ENCODE peak calls at places on chromosome 12, in four cellular contexts. One of them, this sample, is unnamed.

GRCh38 chr12:78470354-78471195 is 394.0 kb upstream of the SYT1 start:
- DNase-seq in hepatocyte: peak
- DNase-seq in astrocyte of the spinal cord: peak
- DNase-seq in AG08396: peak
- DNase-seq in this sample: peak

GRCh38 chr12:78759387-78759786 is 105.2 kb upstream of the SYT1 start:
- DNase-seq in hepatocyte: peak
- DNase-seq in astrocyte of the spinal cord: peak
- DNase-seq in AG08396: peak
- DNase-seq in this sample: peak

GRCh38 chr12:7667025-7667575 is 1.4 kb upstream of the APOBEC1 start:
- DNase-seq in hepatocyte: no peak
- DNase-seq in astrocyte of the spinal cord: no peak
- DNase-seq in AG08396: peak
- DNase-seq in this sample: peak

GRCh38 chr12:1660304-1661187 is 30.3 kb upstream of the ADIPOR2 start:
- DNase-seq in hepatocyte: peak
- DNase-seq in astrocyte of the spinal cord: no peak
- DNase-seq in AG08396: no peak
- DNase-seq in this sample: no peak

GRCh38 chr12:68630050-68630449 is 19.4 kb downstream of the RAP1B start:
- DNase-seq in hepatocyte: no peak
- DNase-seq in astrocyte of the spinal cord: no peak
- DNase-seq in AG08396: no peak
- DNase-seq in this sample: no peak

GRCh38 chr12:130070017-130070653 is 92.1 kb upstream of the FZD10 start:
- DNase-seq in hepatocyte: no peak
- DNase-seq in astrocyte of the spinal cord: no peak
- DNase-seq in AG08396: no peak
- DNase-seq in this sample: no peak

GRCh38 chr12:88309546-88309945 is 167.4 kb downstream of the TMTC3 start:
- DNase-seq in hepatocyte: no peak
- DNase-seq in astrocyte of the spinal cord: peak
- DNase-seq in AG08396: no peak
- DNase-seq in this sample: peak

GRCh38 chr12:65881965-65882413 is 57.7 kb downstream of the HMGA2 start:
- DNase-seq in hepatocyte: peak
- DNase-seq in astrocyte of the spinal cord: peak
- DNase-seq in AG08396: no peak
- DNase-seq in this sample: peak

GRCh38 chr12:1630827-1631591 is 2.0 kb downstream of the WNT5B start:
- DNase-seq in hepatocyte: peak
- DNase-seq in astrocyte of the spinal cord: peak
- DNase-seq in AG08396: no peak
- DNase-seq in this sample: no peak

GRCh38 chr12:55933158-55933798 is 2.3 kb downstream of the DGKA start:
- DNase-seq in hepatocyte: no peak
- DNase-seq in astrocyte of the spinal cord: no peak
- DNase-seq in AG08396: peak
- DNase-seq in this sample: peak

GRCh38 chr12:97927991-97928390 is 465.4 kb downstream of the RMST start:
- DNase-seq in hepatocyte: no peak
- DNase-seq in astrocyte of the spinal cord: no peak
- DNase-seq in AG08396: no peak
- DNase-seq in this sample: peak

GRCh38 chr12:4478933-4479332 is 33.3 kb upstream of the FGF6 start:
- DNase-seq in hepatocyte: no peak
- DNase-seq in astrocyte of the spinal cord: no peak
- DNase-seq in AG08396: no peak
- DNase-seq in this sample: no peak

GRCh38 chr12:75699251-75699650 is 187.8 kb upstream of the KRR1 start:
- DNase-seq in hepatocyte: no peak
- DNase-seq in astrocyte of the spinal cord: no peak
- DNase-seq in AG08396: no peak
- DNase-seq in this sample: no peak

GRCh38 chr12:2886768-2887450 is 3.8 kb upstream of the TULP3 start:
- DNase-seq in hepatocyte: no peak
- DNase-seq in astrocyte of the spinal cord: no peak
- DNase-seq in AG08396: no peak
- DNase-seq in this sample: no peak

GRCh38 chr12:109115758-109116610 is at the start of gene ACACB:
- DNase-seq in hepatocyte: peak
- DNase-seq in astrocyte of the spinal cord: no peak
- DNase-seq in AG08396: no peak
- DNase-seq in this sample: no peak

GRCh38 chr12:66319266-66319954 is 17.1 kb downstream of the HELB start:
- DNase-seq in hepatocyte: no peak
- DNase-seq in astrocyte of the spinal cord: no peak
- DNase-seq in AG08396: no peak
- DNase-seq in this sample: no peak

GRCh38 chr12:5780536-5780935 is 164.5 kb downstream of the ANO2 start:
- DNase-seq in hepatocyte: no peak
- DNase-seq in astrocyte of the spinal cord: no peak
- DNase-seq in AG08396: no peak
- DNase-seq in this sample: no peak

GRCh38 chr12:92696240-92696639 is 6.5 kb upstream of the PLEKHG7 start:
- DNase-seq in hepatocyte: no peak
- DNase-seq in astrocyte of the spinal cord: peak
- DNase-seq in AG08396: peak
- DNase-seq in this sample: peak

GRCh38 chr12:128609861-128610260 is 213.9 kb downstream of the SLC15A4 start:
- DNase-seq in hepatocyte: no peak
- DNase-seq in astrocyte of the spinal cord: no peak
- DNase-seq in AG08396: no peak
- DNase-seq in this sample: no peak

GRCh38 chr12:39102474-39103209 is 197.3 kb upstream of the CPNE8 start:
- DNase-seq in hepatocyte: no peak
- DNase-seq in astrocyte of the spinal cord: peak
- DNase-seq in AG08396: no peak
- DNase-seq in this sample: peak

GRCh38 chr12:66270613-66271012 is 31.7 kb upstream of the HELB start:
- DNase-seq in hepatocyte: no peak
- DNase-seq in astrocyte of the spinal cord: no peak
- DNase-seq in AG08396: no peak
- DNase-seq in this sample: no peak

GRCh38 chr12:92603741-92604432 is 98.9 kb upstream of the PLEKHG7 start:
- DNase-seq in hepatocyte: no peak
- DNase-seq in astrocyte of the spinal cord: no peak
- DNase-seq in AG08396: no peak
- DNase-seq in this sample: no peak

GRCh38 chr12:104291867-104292524 is 11.5 kb upstream of the EID3 start:
- DNase-seq in hepatocyte: no peak
- DNase-seq in astrocyte of the spinal cord: no peak
- DNase-seq in AG08396: no peak
- DNase-seq in this sample: no peak

GRCh38 chr12:12572659-12573058 is 10.0 kb upstream of the DUSP16 start:
- DNase-seq in hepatocyte: no peak
- DNase-seq in astrocyte of the spinal cord: no peak
- DNase-seq in AG08396: no peak
- DNase-seq in this sample: no peak